ENCODE peak calls at places on chromosomes 3 and 15, in seven cellular contexts. L is HCT116, J is suprapubic skin, Y is adrenal gland, I is GM12891, Q is transverse colon, W is ovary. A is an unnamed sample.
A peak's percentile ranks its signal among the peaks of the same experiment; 100 is the strongest.

GRCh38 chr15:67832031-67832551 is 6.8 kb downstream of the SKOR1 start:
- DNase-seq in L (no peak), J (no peak), Y (no peak), I (no peak), Q (no peak), W (no peak), A (no peak)

GRCh38 chr15:65307978-65308377 is 3.5 kb downstream of the RNU5B-1 start:
- DNase-seq in L (no peak), J (no peak), Y (no peak), I (no peak), Q (no peak), W (peak; percentile 3), A (no peak)

GRCh38 chr15:52567886-52568568 is 803 bp downstream of the ARPP19 start:
- DNase-seq in L (peak; percentile 8), J (no peak), Y (peak; percentile 45), I (no peak), Q (peak; percentile 61), W (no peak), A (peak; percentile 11)

GRCh38 chr3:106172780-106173179 is 304.0 kb upstream of the CBLB start:
- DNase-seq in L (no peak), J (no peak), Y (no peak), I (no peak), Q (no peak), W (no peak), A (no peak)

GRCh38 chr15:63948971-63949370 is 97.3 kb downstream of the DAPK2 start:
- DNase-seq in L (no peak), J (no peak), Y (no peak), I (no peak), Q (no peak), W (no peak), A (no peak)

GRCh38 chr3:37962906-37963486 is 27.6 kb upstream of the VILL start:
- DNase-seq in L (no peak), J (no peak), Y (no peak), I (no peak), Q (no peak), W (no peak), A (no peak)

GRCh38 chr15:96331942-96332853 is 1.7 kb downstream of the NR2F2 start:
- DNase-seq in L (no peak), J (no peak), Y (peak; percentile 85), I (no peak), Q (peak; percentile 41), W (peak; percentile 57), A (no peak)

GRCh38 chr3:32405155-32405554 is 13.5 kb downstream of the CMTM7 start:
- DNase-seq in L (no peak), J (no peak), Y (no peak), I (no peak), Q (no peak), W (no peak), A (no peak)

GRCh38 chr3:130626021-130626420 is 109.0 kb downstream of the COL6A6 start:
- DNase-seq in L (no peak), J (no peak), Y (peak; percentile 57), I (no peak), Q (no peak), W (no peak), A (no peak)

GRCh38 chr3:111735271-111735758 is 123.8 kb upstream of the PHLDB2 start:
- DNase-seq in L (peak; percentile 95), J (no peak), Y (peak; percentile 33), I (no peak), Q (no peak), W (no peak), A (peak; percentile 23)

GRCh38 chr3:196193738-196194541 is 17.3 kb downstream of the ZDHHC19 start:
- DNase-seq in L (no peak), J (no peak), Y (peak; percentile 87), I (no peak), Q (peak; percentile 79), W (peak; percentile 66), A (no peak)

GRCh38 chr3:26460975-26461374 is 161.6 kb upstream of the LRRC3B start:
- DNase-seq in L (no peak), J (no peak), Y (no peak), I (no peak), Q (no peak), W (no peak), A (no peak)

GRCh38 chr3:14377838-14378169 is 24.6 kb upstream of the SLC6A6 start:
- DNase-seq in L (no peak), J (no peak), Y (no peak), I (no peak), Q (peak; percentile 37), W (no peak), A (no peak)

GRCh38 chr15:50653156-50653743 is 33.3 kb downstream of the TRPM7 start:
- DNase-seq in L (no peak), J (no peak), Y (no peak), I (no peak), Q (no peak), W (no peak), A (no peak)

GRCh38 chr3:179797192-179797591 is 144.4 kb downstream of the USP13 start:
- DNase-seq in L (no peak), J (no peak), Y (no peak), I (no peak), Q (no peak), W (no peak), A (no peak)

GRCh38 chr3:136752327-136753111 is at the start of gene STAG1:
- DNase-seq in L (peak; percentile 96), J (peak; percentile 99), Y (peak; percentile 99), I (peak; percentile 76), Q (peak; percentile 99), W (peak; percentile 100), A (peak; percentile 90)

GRCh38 chr3:136752046-136752326 is 192 bp downstream of the STAG1 start:
- DNase-seq in L (no peak), J (no peak), Y (no peak), I (peak; percentile 25), Q (no peak), W (no peak), A (peak; percentile 25)

GRCh38 chr3:136750209-136750921 is 1.8 kb downstream of the STAG1 start:
- DNase-seq in L (no peak), J (no peak), Y (no peak), I (no peak), Q (no peak), W (no peak), A (no peak)

GRCh38 chr3:136750922-136751258 is 1.3 kb downstream of the STAG1 start:
- DNase-seq in L (no peak), J (no peak), Y (no peak), I (no peak), Q (no peak), W (no peak), A (no peak)

GRCh38 chr3:136751259-136752045 is 726 bp downstream of the STAG1 start:
- DNase-seq in L (no peak), J (peak; percentile 85), Y (peak; percentile 81), I (no peak), Q (peak; percentile 81), W (peak; percentile 82), A (peak; percentile 35)
- TF ChIP-seq POLR2A in L (no peak), J (no peak), Y (no peak), I (peak; percentile 15), Q (peak; percentile 35), W (no peak), A (peak; percentile 40)

DNA sequence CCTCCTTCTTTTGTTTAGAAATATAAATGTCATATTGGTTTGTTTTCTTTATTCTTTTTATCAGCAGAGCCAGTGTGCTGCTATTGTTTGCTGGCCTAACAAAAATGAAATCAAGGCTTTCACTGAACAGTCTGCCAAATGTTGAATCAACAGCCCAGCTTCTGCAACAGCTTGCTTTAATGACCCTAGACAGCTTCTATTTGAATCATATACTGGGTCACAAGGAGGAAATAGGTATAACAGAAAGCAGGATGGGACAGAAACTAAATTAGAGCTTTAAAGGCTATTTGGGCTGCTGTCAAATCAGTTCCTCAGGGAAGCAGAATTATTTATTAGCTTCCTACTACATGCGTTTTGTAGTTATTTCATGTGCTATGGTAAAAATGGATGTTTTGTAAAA is 12.1 kb upstream of the DNAJC13 start:
- DNase-seq in L (no peak), J (no peak), Y (no peak), I (no peak), Q (no peak), W (no peak), A (no peak)
- TF ChIP-seq POLR2A in L (no peak), J (no peak), Y (no peak), I (no peak), Q (no peak), W (no peak), A (no peak)

GRCh38 chr3:49104427-49105291 is at the start of gene QARS1:
- DNase-seq in L (peak; percentile 78), J (peak; percentile 98), Y (peak; percentile 94), I (peak; percentile 98), Q (peak; percentile 96), W (peak; percentile 96), A (peak; percentile 97)
- TF ChIP-seq POLR2A in L (peak; percentile 53), J (no peak), Y (peak; percentile 16), I (peak; percentile 94), Q (peak; percentile 75), W (no peak), A (peak; percentile 43)

GRCh38 chr3:185552358-185552877 is at the start of gene LIPH:
- DNase-seq in L (peak; percentile 76), J (no peak), Y (no peak), I (no peak), Q (peak; percentile 82), W (no peak), A (peak; percentile 45)
- TF ChIP-seq POLR2A in L (no peak), J (no peak), Y (no peak), I (no peak), Q (peak; percentile 98), W (no peak), A (no peak)

GRCh38 chr3:138348107-138348949 is at the start of gene MRAS:
- DNase-seq in L (peak; percentile 57), J (peak; percentile 86), Y (peak; percentile 85), I (peak; percentile 32), Q (peak; percentile 67), W (peak; percentile 85), A (peak; percentile 78)

GRCh38 chr3:138351151-138351550 is 2.8 kb downstream of the MRAS start:
- DNase-seq in L (no peak), J (no peak), Y (no peak), I (no peak), Q (no peak), W (no peak), A (no peak)

GRCh38 chr3:138351916-138352555 is 3.7 kb downstream of the MRAS start:
- DNase-seq in L (no peak), J (no peak), Y (no peak), I (no peak), Q (no peak), W (no peak), A (no peak)

GRCh38 chr3:138348950-138349739 is 766 bp downstream of the MRAS start:
- DNase-seq in L (no peak), J (no peak), Y (peak; percentile 55), I (no peak), Q (no peak), W (peak; percentile 56), A (no peak)

DNA sequence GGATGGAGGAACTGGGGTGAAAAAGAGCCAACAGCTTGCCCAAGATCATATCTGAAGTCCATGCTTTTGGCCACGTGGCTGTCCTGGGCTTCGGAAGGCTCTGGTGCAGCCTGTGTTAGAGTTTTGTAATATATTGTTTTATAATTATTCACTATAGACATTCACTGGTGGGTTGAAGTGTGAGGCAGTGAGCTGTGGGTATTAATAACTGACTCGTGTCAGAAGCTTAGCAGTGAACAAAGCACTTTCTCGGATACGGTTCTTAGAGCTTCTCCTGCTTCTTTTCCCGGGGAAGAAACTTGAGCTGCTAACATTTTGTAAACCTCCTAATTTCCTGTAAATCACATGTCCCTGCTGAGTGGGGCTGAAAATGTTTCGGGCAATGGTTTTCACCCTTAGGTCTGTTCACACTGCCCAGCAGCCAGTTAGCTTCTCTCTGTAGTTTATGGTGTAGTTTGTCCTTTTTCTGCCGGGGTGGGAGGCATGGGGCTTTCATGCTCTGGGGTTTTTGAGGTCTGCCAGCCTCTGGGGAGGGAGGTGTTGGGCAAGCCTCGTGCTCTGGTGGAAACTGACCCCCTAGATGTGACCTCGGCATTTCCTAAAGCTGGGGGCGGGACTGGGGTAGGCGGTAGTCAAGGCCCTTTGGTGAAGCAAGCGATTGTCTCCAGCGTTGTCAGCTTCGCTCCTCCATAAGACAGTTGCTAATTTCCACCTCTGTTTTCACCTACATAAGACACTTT is 1.7 kb downstream of the MRAS start:
- DNase-seq in L (no peak), J (no peak), Y (peak; percentile 72), I (no peak), Q (no peak), W (peak; percentile 64), A (no peak)
- TF ChIP-seq POLR2A in L (no peak), J (no peak), Y (no peak), I (no peak), Q (no peak), W (no peak), A (no peak)

A was measured in H54.